ENCODE peak calls at places on chromosomes 16 and 17, in five cellular contexts. D, Y, G, N and F are unnamed samples.

GRCh38 chr16:80260906-80261311 is 279.9 kb upstream of the DYNLRB2 start:
- DNase-seq in D (no peak), Y (no peak), G (no peak), N (no peak), F (no peak)

GRCh38 chr17:75587718-75588545 is at the start of gene MYO15B:
- DNase-seq in D (peak), Y (peak), G (no peak), N (no peak), F (peak)

GRCh38 chr16:86772231-86772510 is 193.8 kb downstream of the FOXL1 start:
- DNase-seq in D (no peak), Y (peak), G (no peak), N (no peak), F (no peak)

GRCh38 chr16:58299757-58300349 is 5.0 kb upstream of the PRSS54 start:
- DNase-seq in D (no peak), Y (no peak), G (peak), N (no peak), F (peak)

GRCh38 chr17:72587156-72587555 is 466.3 kb downstream of the SOX9 start:
- DNase-seq in D (no peak), Y (no peak), G (no peak), N (no peak), F (no peak)

GRCh38 chr16:74585846-74586392 is 21.0 kb downstream of the GLG1 start:
- DNase-seq in D (no peak), Y (no peak), G (no peak), N (no peak), F (no peak)

GRCh38 chr16:10988164-10988803 is 43.9 kb downstream of the CLEC16A start:
- DNase-seq in D (no peak), Y (no peak), G (no peak), N (no peak), F (peak)

GRCh38 chr17:73336613-73337400 is 25.0 kb upstream of the CDC42EP4 start:
- DNase-seq in D (no peak), Y (no peak), G (no peak), N (no peak), F (no peak)

GRCh38 chr16:65895906-65896305 is 470.6 kb upstream of the CDH5 start:
- DNase-seq in D (no peak), Y (no peak), G (no peak), N (no peak), F (no peak)

GRCh38 chr17:57918017-57918895 is 37.0 kb downstream of the CUEDC1 start:
- DNase-seq in D (no peak), Y (peak), G (no peak), N (no peak), F (peak)

GRCh38 chr17:18326572-18326971 is 11.5 kb downstream of the SMCR8 start:
- DNase-seq in D (no peak), Y (no peak), G (no peak), N (no peak), F (no peak)

GRCh38 chr16:82150569-82150968 is 19.5 kb downstream of the MPHOSPH6 start:
- DNase-seq in D (no peak), Y (no peak), G (no peak), N (no peak), F (no peak)

GRCh38 chr16:53504161-53504663 is 1.2 kb upstream of the AKTIP start:
- DNase-seq in D (peak), Y (no peak), G (no peak), N (no peak), F (peak)

GRCh38 chr17:8126306-8127066 is 2.6 kb upstream of the HES7 start:
- DNase-seq in D (no peak), Y (peak), G (peak), N (no peak), F (peak)

GRCh38 chr17:28874750-28875149 is 19.9 kb downstream of the ERAL1 start:
- DNase-seq in D (no peak), Y (no peak), G (no peak), N (no peak), F (no peak)

GRCh38 chr17:51764387-51764971 is 394.0 kb downstream of the CA10 start:
- DNase-seq in D (peak), Y (peak), G (peak), N (peak), F (peak)

GRCh38 chr16:4935231-4935855 is 1.6 kb downstream of the PPL start:
- DNase-seq in D (no peak), Y (no peak), G (no peak), N (peak), F (no peak)

GRCh38 chr17:4836221-4836620 is 3.1 kb downstream of the MINK1 start:
- DNase-seq in D (no peak), Y (no peak), G (no peak), N (no peak), F (no peak)

GRCh38 chr16:80656731-80657150 is 115.9 kb downstream of the DYNLRB2 start:
- DNase-seq in D (no peak), Y (no peak), G (no peak), N (no peak), F (no peak)

GRCh38 chr16:48609453-48610023 is 442 bp downstream of the N4BP1 start:
- DNase-seq in D (peak), Y (peak), G (peak), N (no peak), F (peak)

GRCh38 chr16:28610595-28611270 is 889 bp upstream of the SULT1A1 start:
- DNase-seq in D (no peak), Y (no peak), G (no peak), N (no peak), F (no peak)

GRCh38 chr17:39599006-39599664 is 8.6 kb downstream of the NEUROD2 start:
- DNase-seq in D (no peak), Y (no peak), G (no peak), N (no peak), F (no peak)

GRCh38 chr16:76292218-76292617 is 15.0 kb downstream of the CNTNAP4 start:
- DNase-seq in D (no peak), Y (no peak), G (no peak), N (no peak), F (no peak)

GRCh38 chr17:60767744-60768308 is 90.2 kb downstream of the BCAS3 start:
- DNase-seq in D (no peak), Y (no peak), G (no peak), N (no peak), F (no peak)

DNA sequence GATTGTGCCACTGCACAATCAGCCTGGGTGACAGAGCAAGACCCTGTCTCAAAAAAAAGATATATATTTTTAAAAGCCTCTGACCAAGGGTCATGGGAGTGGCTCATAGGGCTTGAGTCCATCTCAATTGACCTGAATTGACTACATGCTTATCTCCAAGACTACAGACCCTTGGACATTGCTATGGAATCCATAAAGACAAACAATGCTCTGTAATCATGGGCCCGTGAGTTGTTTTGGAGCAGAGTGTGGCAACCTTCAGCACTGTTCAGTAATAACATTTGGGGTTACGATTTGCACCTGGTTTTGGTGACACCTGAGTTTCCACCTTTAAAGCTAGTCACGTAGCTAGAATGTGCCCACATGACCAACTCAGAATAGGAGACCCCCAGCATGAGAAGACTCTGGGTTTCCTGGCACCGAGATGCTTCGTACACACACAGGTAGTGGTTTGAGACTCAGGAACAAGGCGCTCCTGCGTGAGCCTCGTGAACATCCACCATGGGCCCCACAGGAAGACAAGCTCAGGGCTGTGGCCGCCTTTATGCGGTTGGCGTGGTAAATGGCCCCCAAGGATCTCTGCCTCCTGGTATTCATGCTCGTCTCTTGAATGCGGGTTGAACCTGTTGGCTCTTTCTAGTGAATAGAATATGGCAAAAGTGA is 66.6 kb upstream of the RPH3AL start:
- DNase-seq in D (peak), Y (no peak), G (no peak), N (no peak), F (no peak)
- H3K4me3 ChIP-seq in D (peak), Y (no peak), G (no peak), N (no peak), F (no peak)

GRCh38 chr17:16425698-16426659 is 10.6 kb downstream of the TRPV2 start:
- DNase-seq in D (no peak), Y (no peak), G (no peak), N (no peak), F (no peak)

GRCh38 chr17:16428098-16428882 is 12.9 kb downstream of the TRPV2 start:
- DNase-seq in D (no peak), Y (peak), G (peak), N (no peak), F (peak)

GRCh38 chr17:16430650-16431049 is 15.3 kb downstream of the TRPV2 start:
- DNase-seq in D (no peak), Y (no peak), G (no peak), N (no peak), F (no peak)

GRCh38 chr17:16425202-16425601 is 9.8 kb downstream of the TRPV2 start:
- DNase-seq in D (no peak), Y (no peak), G (no peak), N (no peak), F (no peak)

DNA sequence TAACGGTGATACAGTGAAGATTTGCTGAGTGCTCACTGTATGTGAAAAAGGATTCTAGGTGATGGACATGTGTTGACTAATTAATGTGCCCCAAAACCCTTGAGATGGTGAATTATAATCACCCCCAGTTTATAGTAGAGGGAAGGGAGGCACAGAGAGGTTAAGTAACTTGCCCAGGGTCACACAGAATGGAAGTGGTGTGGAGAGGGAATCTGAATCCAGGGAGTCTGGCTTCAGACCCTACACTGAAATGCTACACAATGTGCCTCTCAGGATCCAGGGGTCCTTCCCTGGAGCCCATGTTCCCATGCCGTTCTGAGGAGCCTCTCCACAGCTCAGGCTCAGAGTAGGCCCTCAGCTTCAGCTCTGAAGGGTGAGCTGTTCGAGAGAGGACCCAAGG is 11.6 kb downstream of the TRPV2 start:
- DNase-seq in D (no peak), Y (no peak), G (no peak), N (no peak), F (no peak)
- H3K4me3 ChIP-seq in D (no peak), Y (no peak), G (no peak), N (no peak), F (no peak)

GRCh38 chr17:20009052-20009301 is 182 bp upstream of the SPECC1 start:
- DNase-seq in D (no peak), Y (no peak), G (no peak), N (no peak), F (no peak)
- H3K4me3 ChIP-seq in D (peak), Y (peak), G (peak), N (peak), F (peak)

DNA sequence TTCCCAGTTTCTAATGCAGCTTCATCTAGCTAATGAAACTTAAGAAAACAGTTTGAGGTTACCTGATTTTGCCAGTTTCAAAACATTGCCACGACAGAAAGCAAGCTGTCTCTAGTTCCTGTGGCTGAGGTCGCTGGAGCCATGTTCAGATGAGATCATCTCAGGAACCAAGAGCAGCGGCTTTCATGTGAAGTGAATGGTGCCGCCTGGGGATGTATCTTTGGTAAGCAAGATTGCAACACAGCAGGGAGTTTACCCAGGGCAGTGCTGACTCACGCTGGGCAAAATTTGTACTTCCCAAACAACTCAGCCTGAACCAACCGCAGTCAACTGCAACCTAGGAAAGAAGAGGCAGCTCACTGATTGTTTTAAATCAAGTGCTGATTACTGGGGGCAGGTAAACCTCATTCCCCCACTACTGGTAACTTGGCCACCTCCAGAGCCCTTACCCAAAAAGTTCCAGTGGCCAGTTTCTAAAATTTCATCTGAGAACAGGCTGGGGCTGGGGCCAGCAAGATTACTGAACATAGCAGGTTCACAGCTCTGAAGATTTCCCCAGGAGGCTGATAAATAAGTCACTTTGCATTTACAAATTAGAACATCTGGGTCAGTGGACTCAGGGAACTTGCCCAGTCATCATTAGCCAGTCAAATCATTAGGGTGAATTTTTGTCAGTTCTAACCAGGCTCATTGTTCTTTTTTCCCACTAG is at the start of gene RFFL:
- DNase-seq in D (peak), Y (peak), G (no peak), N (peak), F (peak)
- H3K4me3 ChIP-seq in D (no peak), Y (no peak), G (no peak), N (peak), F (no peak)

GRCh38 chr17:45320349-45320930 is 3.6 kb upstream of the MAP3K14 start:
- DNase-seq in D (no peak), Y (no peak), G (no peak), N (no peak), F (no peak)
- H3K4me3 ChIP-seq in D (no peak), Y (no peak), G (no peak), N (no peak), F (no peak)

GRCh38 chr16:88667496-88667895 is 4.6 kb upstream of the MVD start:
- DNase-seq in D (no peak), Y (peak), G (no peak), N (no peak), F (peak)

GRCh38 chr16:88673685-88674398 is 11.0 kb upstream of the MVD start:
- DNase-seq in D (no peak), Y (no peak), G (no peak), N (no peak), F (no peak)

GRCh38 chr16:88672776-88673175 is 9.9 kb upstream of the MVD start:
- DNase-seq in D (no peak), Y (no peak), G (no peak), N (no peak), F (peak)

GRCh38 chr16:88671806-88672205 is 8.9 kb upstream of the MVD start:
- DNase-seq in D (no peak), Y (no peak), G (no peak), N (no peak), F (no peak)

DNA sequence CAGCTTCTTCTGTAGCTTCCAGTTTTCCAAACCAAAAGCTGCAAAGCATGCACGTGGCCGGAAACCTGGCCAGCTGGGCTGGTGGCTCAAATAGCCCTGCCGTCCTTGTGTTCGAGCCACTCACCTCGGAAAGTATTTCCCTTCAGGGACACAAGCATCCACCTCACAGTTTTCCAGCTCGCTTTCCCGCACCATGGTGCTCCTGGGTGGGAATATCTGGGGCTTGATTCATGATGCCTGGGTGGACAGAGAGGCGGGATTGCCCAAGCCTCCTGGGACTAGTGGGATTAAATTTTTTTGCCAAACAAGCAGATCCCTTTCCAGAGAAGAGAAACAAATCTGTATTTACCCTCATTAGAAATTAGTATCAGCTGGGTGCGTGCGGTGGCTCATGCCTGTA is 7.1 kb upstream of the MVD start:
- DNase-seq in D (no peak), Y (no peak), G (no peak), N (no peak), F (no peak)
- H3K4me3 ChIP-seq in D (no peak), Y (no peak), G (no peak), N (no peak), F (no peak)